ENCODE peak calls at places on chromosomes 12 and 14, in five cellular contexts. G, L, Y, M and B are unnamed samples.

GRCh38 chr12:54383041-54383609 is 1.4 kb downstream of the ZNF385A start:
- DNase-seq in G (peak), L (no peak), Y (peak), M (peak), B (no peak)

GRCh38 chr12:100612557-100612956 is 39.1 kb downstream of the GAS2L3 start:
- DNase-seq in G (no peak), L (no peak), Y (no peak), M (no peak), B (no peak)

GRCh38 chr14:52076334-52076733 is 7.5 kb upstream of the NID2 start:
- DNase-seq in G (no peak), L (no peak), Y (no peak), M (no peak), B (no peak)

GRCh38 chr12:93094988-93095737 is 166.1 kb upstream of the EEA1 start:
- DNase-seq in G (no peak), L (no peak), Y (no peak), M (no peak), B (no peak)

GRCh38 chr12:34402899-34403705 is 380.8 kb downstream of the ALG10 start:
- DNase-seq in G (no peak), L (peak), Y (no peak), M (no peak), B (peak)

GRCh38 chr14:99122521-99123125 is 149.4 kb downstream of the BCL11B start:
- DNase-seq in G (no peak), L (no peak), Y (no peak), M (no peak), B (peak)

GRCh38 chr14:76760331-76761197 is 704 bp upstream of the VASH1 start:
- DNase-seq in G (no peak), L (no peak), Y (no peak), M (no peak), B (no peak)

GRCh38 chr14:72559669-72560068 is 334.2 kb downstream of the DPF3 start:
- DNase-seq in G (peak), L (no peak), Y (no peak), M (no peak), B (no peak)

GRCh38 chr12:11705010-11705409 is 55.5 kb downstream of the ETV6 start:
- DNase-seq in G (peak), L (no peak), Y (peak), M (no peak), B (no peak)